ENCODE peak calls at places on chromosomes 6 and 20, in five cellular contexts. M is epithelial cell of esophagus, X is mammary epithelial cell, N is RWPE1, Z is astrocyte of the spinal cord. L is an unnamed sample.

GRCh38 chr6:113813207-113813606 is 43.9 kb upstream of the MARCKS start:
- DNase-seq in M (no peak), X (peak), N (no peak), Z (peak), L (no peak)

GRCh38 chr6:138001750-138002349 is 105.4 kb downstream of the PERP start:
- DNase-seq in M (peak), X (peak), N (peak), Z (peak), L (peak)

GRCh38 chr6:125658759-125659431 is 90.5 kb upstream of the HEY2 start:
- DNase-seq in M (peak), X (peak), N (no peak), Z (no peak), L (no peak)

GRCh38 chr20:59023616-59024015 is 4.4 kb downstream of the TUBB1 start:
- DNase-seq in M (no peak), X (no peak), N (no peak), Z (no peak), L (no peak)

GRCh38 chr6:28709478-28710349 is 184.0 kb downstream of the GPX5 start:
- DNase-seq in M (peak), X (peak), N (no peak), Z (no peak), L (peak)

GRCh38 chr20:3686867-3687321 is 5.1 kb upstream of the ADAM33 start:
- DNase-seq in M (peak), X (peak), N (peak), Z (peak), L (no peak)

GRCh38 chr6:126066068-126067048 is 80.0 kb downstream of the TRMT11 start:
- DNase-seq in M (peak), X (no peak), N (no peak), Z (no peak), L (no peak)

GRCh38 chr6:85496856-85497255 is 47.0 kb downstream of the NT5E start:
- DNase-seq in M (no peak), X (no peak), N (no peak), Z (no peak), L (no peak)

GRCh38 chr6:111487656-111488055 is 4.6 kb upstream of the REV3L start:
- DNase-seq in M (peak), X (peak), N (peak), Z (peak), L (no peak)

GRCh38 chr6:47076422-47077344 is 34.6 kb upstream of the ADGRF1 start:
- DNase-seq in M (no peak), X (no peak), N (no peak), Z (peak), L (no peak)

GRCh38 chr6:683742-684440 is 9.0 kb downstream of the EXOC2 start:
- DNase-seq in M (no peak), X (no peak), N (no peak), Z (peak), L (peak)

GRCh38 chr6:10347561-10348327 is 67.1 kb downstream of the TFAP2A start:
- DNase-seq in M (peak), X (peak), N (peak), Z (no peak), L (no peak)

GRCh38 chr6:93745306-93745705 is 325.9 kb upstream of the EPHA7 start:
- DNase-seq in M (no peak), X (no peak), N (no peak), Z (no peak), L (no peak)

GRCh38 chr20:34985439-34986310 is 30.0 kb downstream of the MYH7B start:
- DNase-seq in M (no peak), X (no peak), N (no peak), Z (no peak), L (no peak)

GRCh38 chr6:28597217-28597835 is 71.6 kb downstream of the GPX5 start:
- DNase-seq in M (peak), X (peak), N (peak), Z (peak), L (peak)

GRCh38 chr20:9293145-9293544 is 221.2 kb upstream of the LAMP5 start:
- DNase-seq in M (no peak), X (no peak), N (no peak), Z (no peak), L (no peak)

GRCh38 chr6:19333936-19334335 is 503.2 kb upstream of the ID4 start:
- DNase-seq in M (peak), X (peak), N (peak), Z (peak), L (no peak)

GRCh38 chr6:165599596-165600487 is 63.2 kb downstream of the PDE10A start:
- DNase-seq in M (no peak), X (no peak), N (no peak), Z (no peak), L (no peak)

GRCh38 chr6:104940238-104940880 is 16.5 kb upstream of the LIN28B start:
- DNase-seq in M (peak), X (no peak), N (no peak), Z (no peak), L (peak)

GRCh38 chr6:3157151-3157933 is at the start of gene TUBB2A:
- DNase-seq in M (peak), X (peak), N (peak), Z (peak), L (peak)

GRCh38 chr6:162178666-162179065 is 548.9 kb downstream of the PRKN start:
- DNase-seq in M (no peak), X (no peak), N (no peak), Z (no peak), L (no peak)

GRCh38 chr20:20971810-20972209 is 134.3 kb downstream of the LINC00237 start:
- DNase-seq in M (no peak), X (no peak), N (no peak), Z (no peak), L (no peak)

GRCh38 chr6:43851204-43851855 is 81.3 kb downstream of the VEGFA start:
- DNase-seq in M (no peak), X (no peak), N (no peak), Z (peak), L (no peak)

GRCh38 chr6:161694995-161695394 is 421.1 kb upstream of the AGPAT4 start:
- DNase-seq in M (peak), X (no peak), N (peak), Z (peak), L (no peak)

GRCh38 chr6:109794201-109794926 is 103.3 kb downstream of the FIG4 start:
- DNase-seq in M (peak), X (peak), N (peak), Z (peak), L (no peak)

GRCh38 chr6:151482290-151482689 is 11.5 kb upstream of the CCDC170 start:
- DNase-seq in M (peak), X (no peak), N (no peak), Z (peak), L (no peak)

GRCh38 chr20:3696745-3697587 is 15.2 kb upstream of the ADAM33 start:
- DNase-seq in M (no peak), X (no peak), N (no peak), Z (no peak), L (no peak)

GRCh38 chr6:113610377-113610988 is 246.7 kb upstream of the MARCKS start:
- DNase-seq in M (no peak), X (no peak), N (no peak), Z (no peak), L (no peak)

GRCh38 chr6:81682238-81682795 is 70.2 kb downstream of the TENT5A start:
- DNase-seq in M (no peak), X (no peak), N (no peak), Z (no peak), L (no peak)
- TF ChIP-seq CTCF in M (no peak), X (no peak), N (no peak), Z (no peak), L (no peak)

DNA sequence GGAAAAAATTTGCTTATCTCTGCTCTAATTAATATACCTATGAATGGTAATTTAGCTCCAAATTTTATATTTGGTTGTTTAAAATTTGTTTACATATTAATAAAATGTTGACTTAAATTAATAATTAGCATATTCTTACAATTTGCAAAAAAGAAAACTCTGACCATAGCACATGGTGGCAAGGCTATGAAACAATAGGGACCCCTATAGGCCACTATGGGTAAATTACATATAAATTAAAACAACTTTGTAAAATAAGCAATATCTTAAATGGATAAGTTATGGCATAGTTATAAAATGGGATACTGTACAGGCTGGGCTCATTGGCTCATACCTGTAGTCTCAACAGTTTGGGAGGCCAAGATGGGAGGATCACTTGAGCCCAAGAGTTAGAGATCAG is 76.0 kb downstream of the MKKS start:
- DNase-seq in M (no peak), X (no peak), N (peak), Z (no peak), L (no peak)
- TF ChIP-seq CTCF in M (peak), X (peak), N (peak), Z (peak), L (peak)

DNA sequence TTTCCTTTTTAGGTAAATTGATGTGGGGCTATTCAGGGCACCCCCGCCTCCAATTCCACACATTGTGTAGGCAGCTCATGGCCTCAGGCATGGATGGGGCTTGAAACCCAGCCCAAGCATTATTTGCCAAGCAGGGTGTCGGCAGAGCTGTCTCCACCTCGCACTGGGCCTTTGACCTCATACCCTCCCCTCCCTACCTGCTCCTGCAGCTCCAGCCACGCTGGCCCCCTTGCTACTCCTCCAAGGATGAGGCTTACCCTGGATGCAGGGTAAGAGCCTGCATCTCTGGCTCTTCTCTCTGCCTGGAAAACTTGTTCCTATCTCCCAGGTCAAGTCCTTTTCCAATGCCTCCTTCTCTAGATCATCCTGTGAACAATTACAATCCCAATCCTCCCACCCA is 232.6 kb downstream of the SOD2 start:
- DNase-seq in M (no peak), X (no peak), N (no peak), Z (no peak), L (no peak)
- TF ChIP-seq CTCF in M (no peak), X (no peak), N (no peak), Z (no peak), L (no peak)

GRCh38 chr6:69984506-69984905 is 118.2 kb downstream of the COL19A1 start:
- DNase-seq in M (no peak), X (no peak), N (no peak), Z (no peak), L (no peak)

GRCh38 chr6:69985180-69985579 is 118.8 kb downstream of the COL19A1 start:
- DNase-seq in M (peak), X (peak), N (no peak), Z (peak), L (no peak)

GRCh38 chr6:69976591-69977090 is 110.3 kb downstream of the COL19A1 start:
- DNase-seq in M (peak), X (peak), N (no peak), Z (no peak), L (no peak)

DNA sequence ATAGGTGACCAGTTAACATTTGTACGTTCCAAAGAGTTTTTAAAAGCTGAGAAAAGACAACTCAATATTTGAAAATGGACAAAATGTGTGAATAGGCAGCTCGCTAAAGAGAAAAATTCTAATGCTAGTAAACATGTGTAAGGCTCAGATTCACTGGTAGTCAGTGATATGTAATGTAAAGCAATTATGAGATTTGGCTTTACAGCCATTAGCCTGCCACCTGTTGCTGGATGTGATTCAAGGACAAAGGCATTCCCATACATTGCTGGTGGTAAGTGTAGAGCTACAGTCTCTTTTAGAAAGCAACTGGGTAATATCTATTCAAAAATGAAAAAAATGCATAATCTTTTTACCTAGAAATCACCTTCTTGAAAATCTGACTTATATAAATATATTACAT is 114.3 kb downstream of the COL19A1 start:
- DNase-seq in M (no peak), X (no peak), N (no peak), Z (no peak), L (no peak)
- TF ChIP-seq CTCF in M (no peak), X (no peak), N (no peak), Z (no peak), L (no peak)

DNA sequence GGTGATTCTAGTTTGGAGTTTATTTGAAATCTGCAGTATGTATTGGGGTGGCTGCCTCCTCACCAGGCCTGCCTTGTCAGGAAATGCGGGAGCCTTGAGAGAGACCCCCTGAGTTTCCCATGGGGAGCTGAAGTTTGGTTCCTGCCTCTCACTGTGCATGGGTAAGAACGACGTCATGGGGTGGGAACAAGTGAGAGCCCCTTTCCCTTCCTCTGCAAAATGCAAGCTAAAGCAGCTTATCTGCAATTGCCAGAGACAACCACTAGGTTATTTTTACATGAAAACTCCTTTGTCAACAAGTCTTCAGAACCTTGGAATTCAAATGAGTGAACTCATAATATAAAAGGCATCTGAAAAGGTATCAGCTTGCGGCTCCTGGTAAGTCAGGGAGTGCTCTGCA is 58.4 kb downstream of the TMEM170B start:
- DNase-seq in M (no peak), X (no peak), N (no peak), Z (peak), L (peak)
- TF ChIP-seq CTCF in M (peak), X (peak), N (no peak), Z (peak), L (peak)

GRCh38 chr6:168166627-168167026 is 87.6 kb upstream of the FRMD1 start:
- DNase-seq in M (no peak), X (no peak), N (no peak), Z (no peak), L (no peak)

GRCh38 chr6:168169624-168170023 is 90.6 kb upstream of the FRMD1 start:
- DNase-seq in M (no peak), X (no peak), N (no peak), Z (no peak), L (no peak)

GRCh38 chr6:168177492-168177891 is 98.5 kb upstream of the FRMD1 start:
- DNase-seq in M (no peak), X (no peak), N (no peak), Z (no peak), L (no peak)

GRCh38 chr6:168167431-168168315 is 88.7 kb upstream of the FRMD1 start:
- DNase-seq in M (no peak), X (no peak), N (no peak), Z (no peak), L (no peak)

DNA sequence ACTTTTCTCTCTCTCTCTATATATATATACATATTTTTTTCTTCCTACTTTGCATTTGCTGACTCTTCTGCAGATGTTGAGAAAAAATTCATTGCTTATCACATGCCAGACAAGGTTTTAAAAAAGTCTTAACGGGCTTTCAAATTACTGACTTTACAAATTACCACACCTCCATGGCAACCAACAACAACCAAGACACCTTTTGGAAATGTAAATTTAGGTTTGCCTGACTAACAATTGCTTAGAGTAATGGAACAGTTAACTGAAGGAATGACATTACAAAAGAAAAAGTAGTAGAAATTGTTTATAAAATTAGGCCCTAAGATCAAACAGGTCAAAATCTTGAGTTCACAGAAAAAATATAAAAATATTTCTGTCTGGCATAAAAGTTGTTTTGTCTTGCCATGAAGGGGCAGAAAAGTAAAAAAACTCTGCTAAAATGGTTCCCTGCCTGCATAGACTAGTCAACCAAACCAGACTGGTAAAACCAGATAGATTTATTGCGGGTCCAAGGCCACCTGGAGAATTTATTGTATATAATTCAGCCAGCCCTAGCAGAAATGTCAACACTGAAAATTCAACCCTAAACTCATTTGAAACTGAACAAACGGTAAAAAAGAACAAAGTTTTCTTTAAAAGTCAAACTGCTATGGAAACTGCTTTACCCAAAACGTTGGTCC is 92.8 kb upstream of the FRMD1 start:
- DNase-seq in M (no peak), X (no peak), N (no peak), Z (no peak), L (no peak)
- TF ChIP-seq CTCF in M (no peak), X (no peak), N (no peak), Z (no peak), L (no peak)

GRCh38 chr6:39980839-39981580 is 46.7 kb upstream of the MOCS1 start:
- DNase-seq in M (peak), X (peak), N (peak), Z (peak), L (peak)
- TF ChIP-seq CTCF in M (peak), X (peak), N (peak), Z (peak), L (peak)